ENCODE peak calls at places on chromosomes 11 and 22, in nine cellular contexts. P is ovary, W is transverse colon, X is H1, S is stomach, V is HepG2, E is SK-N-SH, I is K562, J is esophagus muscularis mucosa. A is an unnamed sample. For H3K36me3, the result is how much of the 10 kb centered on the place peaks cover.

GRCh38 chr11:69683764-69684333 is 8.7 kb upstream of the LTO1 start:
- DNase-seq in X (peak), J (no peak), P (no peak), E (no peak), W (peak), S (peak), I (peak), V (peak), A (no peak)

GRCh38 chr11:76800466-76801200 is 17.5 kb downstream of the TSKU start:
- DNase-seq in X (peak), E (no peak), I (no peak), V (no peak), W (no peak), J (peak), S (no peak), P (no peak), A (peak)

GRCh38 chr11:2518983-2519340 is 74.2 kb downstream of the KCNQ1 start:
- DNase-seq in E (no peak), P (no peak), I (no peak), X (peak), W (peak), S (peak), J (no peak), V (no peak), A (no peak)

GRCh38 chr11:27391336-27392015 is 28.5 kb upstream of the CCDC34 start:
- DNase-seq in W (no peak), I (peak), S (no peak), E (no peak), V (no peak), P (no peak), J (no peak), X (no peak), A (no peak)

GRCh38 chr11:75513250-75513649 is 12.5 kb downstream of the GDPD5 start:
- DNase-seq in E (no peak), J (no peak), P (no peak), W (no peak), S (no peak), I (no peak), X (no peak), V (no peak), A (no peak)

GRCh38 chr11:94142308-94143277 is 14.0 kb downstream of the PANX1 start:
- DNase-seq in S (no peak), I (peak), P (no peak), X (no peak), J (no peak), V (peak), E (no peak), W (no peak), A (no peak)

GRCh38 chr11:9859491-9860305 is 195.8 kb downstream of the SWAP70 start:
- DNase-seq in J (no peak), S (no peak), X (no peak), I (no peak), W (no peak), P (no peak), E (no peak), V (no peak), A (no peak)

GRCh38 chr11:111524056-111524455 is 9.5 kb downstream of the HOATZ start:
- DNase-seq in V (no peak), W (no peak), X (no peak), E (no peak), S (no peak), I (no peak), J (no peak), P (no peak), A (no peak)

GRCh38 chr22:32810241-32811133 is 9.0 kb downstream of the TIMP3 start:
- DNase-seq in E (no peak), I (no peak), P (no peak), J (no peak), W (no peak), S (no peak), X (no peak), V (no peak), A (no peak)

GRCh38 chr11:59918987-59919589 is 19.1 kb upstream of the OOSP1 start:
- DNase-seq in J (no peak), P (no peak), V (peak), E (peak), W (peak), X (peak), I (peak), S (peak), A (no peak)

GRCh38 chr11:103257360-103257759 is 148.1 kb downstream of the DYNC2H1 start:
- DNase-seq in S (no peak), X (no peak), V (peak), P (no peak), I (no peak), J (no peak), W (no peak), E (peak), A (no peak)

GRCh38 chr11:64880240-64881001 is 2.0 kb upstream of the EHD1 start:
- DNase-seq in W (no peak), P (no peak), I (no peak), S (no peak), J (no peak), X (no peak), E (no peak), V (no peak), A (peak)

GRCh38 chr22:42901790-42902508 is 44.9 kb upstream of the ARFGAP3 start:
- DNase-seq in X (no peak), S (no peak), E (no peak), I (no peak), V (no peak), W (no peak), J (no peak), P (no peak), A (no peak)

GRCh38 chr22:46866591-46866990 is 104.1 kb downstream of the TBC1D22A start:
- DNase-seq in X (no peak), J (no peak), S (no peak), V (no peak), P (no peak), I (no peak), W (no peak), E (no peak), A (no peak)
- H3K36me3 ChIP-seq in X (under half), J (under half), S (under half), V (under half), P (under half), I (under half), W (under half), E (under half), A (under half)

GRCh38 chr22:37098976-37099577 is 10.4 kb downstream of the TMPRSS6 start:
- DNase-seq in S (no peak), V (no peak), I (no peak), P (no peak), W (no peak), X (peak), E (no peak), J (no peak), A (no peak)
- TF ChIP-seq EP300 in S (no peak), V (no peak), I (no peak), P (no peak), W (no peak), X (no peak), E (no peak), J (no peak), A (no peak)

GRCh38 chr11:96260526-96260925 is 82.5 kb downstream of the MAML2 start:
- DNase-seq in J (no peak), V (no peak), W (no peak), X (no peak), S (no peak), I (no peak), P (no peak), E (no peak), A (no peak)
- H3K36me3 ChIP-seq in J (under half), V (under half), W (under half), X (under half), S (under half), I (under half), P (under half), E (under half), A (under half)

GRCh38 chr11:35583126-35583525 is 35.1 kb upstream of the FJX1 start:
- DNase-seq in S (no peak), V (no peak), E (no peak), J (no peak), W (no peak), X (no peak), P (no peak), I (no peak), A (no peak)

GRCh38 chr11:35584321-35584720 is 33.9 kb upstream of the FJX1 start:
- DNase-seq in V (no peak), P (no peak), I (no peak), X (no peak), E (no peak), S (no peak), W (no peak), J (no peak), A (no peak)

GRCh38 chr11:35586216-35586615 is 32.0 kb upstream of the FJX1 start:
- DNase-seq in V (no peak), S (no peak), J (no peak), X (no peak), W (no peak), I (no peak), P (no peak), E (no peak), A (no peak)

GRCh38 chr11:35583843-35584242 is 34.4 kb upstream of the FJX1 start:
- DNase-seq in E (no peak), W (no peak), X (no peak), S (no peak), J (no peak), I (no peak), V (no peak), P (no peak), A (no peak)

GRCh38 chr11:35585411-35585810 is 32.8 kb upstream of the FJX1 start:
- DNase-seq in J (no peak), P (no peak), E (no peak), I (no peak), W (no peak), V (no peak), S (no peak), X (no peak), A (no peak)
- TF ChIP-seq EP300 in J (no peak), P (no peak), E (no peak), I (no peak), W (no peak), V (no peak), S (no peak), X (no peak), A (no peak)

DNA sequence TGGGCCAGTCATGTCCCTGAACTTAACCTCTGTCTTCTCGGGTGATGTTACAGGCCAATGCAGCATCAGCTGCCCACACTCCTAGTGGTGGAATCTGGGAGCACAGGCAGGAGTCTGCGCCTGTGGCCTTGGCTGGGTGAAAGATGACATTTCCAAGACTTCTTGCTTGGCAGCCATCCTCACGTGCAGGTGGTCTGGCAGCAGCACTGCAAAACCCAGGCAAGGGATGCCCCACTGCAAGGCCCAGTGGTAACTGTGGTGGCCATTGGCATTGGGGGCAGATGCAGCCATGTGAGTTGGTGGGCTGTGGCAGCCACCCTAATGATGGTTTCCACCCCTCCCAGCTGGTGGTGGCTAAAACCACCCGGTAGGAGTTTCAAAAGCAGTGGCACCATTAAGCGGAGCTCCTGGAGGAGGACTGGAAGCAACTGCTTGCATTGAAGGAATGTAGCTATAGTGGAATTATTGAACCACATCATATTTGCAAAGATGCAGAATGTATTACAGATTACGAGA is 120.5 kb upstream of the TOP3B start:
- DNase-seq in X (peak), E (peak), I (peak), P (no peak), V (no peak), W (no peak), S (no peak), J (no peak), A (no peak)
- H3K36me3 ChIP-seq in X (under half), E (under half), I (under half), P (under half), V (under half), W (under half), S (under half), J (under half), A (under half)

DNA sequence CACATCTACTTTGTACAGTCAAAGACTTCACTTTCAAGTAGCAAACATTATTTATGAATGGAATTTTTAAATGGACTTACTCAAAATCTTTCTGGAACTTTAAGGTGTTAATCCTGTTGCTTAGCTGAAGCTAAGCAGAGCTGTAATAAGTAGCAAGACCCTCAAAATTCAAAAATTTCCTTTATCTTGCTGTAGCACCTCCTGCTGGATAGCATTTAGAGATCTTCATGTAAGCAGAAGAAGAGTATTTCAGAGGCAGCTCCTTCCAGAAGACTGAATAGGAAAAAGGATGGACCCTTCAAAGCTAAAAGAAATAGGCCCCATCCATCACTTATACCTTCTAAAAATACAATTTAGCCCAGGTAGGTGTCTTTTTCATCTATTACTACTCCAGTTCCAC is 3.4 kb downstream of the PHF21A start:
- DNase-seq in S (no peak), I (peak), J (no peak), V (no peak), P (no peak), W (no peak), E (no peak), X (no peak), A (no peak)
- TF ChIP-seq EP300 in S (no peak), I (no peak), J (no peak), V (no peak), P (no peak), W (no peak), E (no peak), X (no peak), A (no peak)

GRCh38 chr22:38069372-38070249 is 12.4 kb downstream of the PICK1 start:
- DNase-seq in X (no peak), J (no peak), P (peak), V (no peak), I (peak), E (peak), S (no peak), W (peak), A (no peak)

GRCh38 chr22:38067771-38068360 is 10.7 kb downstream of the PICK1 start:
- DNase-seq in J (no peak), P (no peak), E (peak), V (no peak), S (no peak), W (no peak), X (no peak), I (no peak), A (no peak)

GRCh38 chr22:38067028-38067415 is 9.8 kb downstream of the PICK1 start:
- DNase-seq in V (no peak), J (no peak), P (no peak), I (no peak), S (no peak), W (no peak), X (no peak), E (no peak), A (peak)

GRCh38 chr22:38070250-38070921 is 13.2 kb downstream of the PICK1 start:
- DNase-seq in E (peak), I (no peak), P (no peak), W (no peak), V (no peak), J (no peak), S (no peak), X (no peak), A (no peak)

DNA sequence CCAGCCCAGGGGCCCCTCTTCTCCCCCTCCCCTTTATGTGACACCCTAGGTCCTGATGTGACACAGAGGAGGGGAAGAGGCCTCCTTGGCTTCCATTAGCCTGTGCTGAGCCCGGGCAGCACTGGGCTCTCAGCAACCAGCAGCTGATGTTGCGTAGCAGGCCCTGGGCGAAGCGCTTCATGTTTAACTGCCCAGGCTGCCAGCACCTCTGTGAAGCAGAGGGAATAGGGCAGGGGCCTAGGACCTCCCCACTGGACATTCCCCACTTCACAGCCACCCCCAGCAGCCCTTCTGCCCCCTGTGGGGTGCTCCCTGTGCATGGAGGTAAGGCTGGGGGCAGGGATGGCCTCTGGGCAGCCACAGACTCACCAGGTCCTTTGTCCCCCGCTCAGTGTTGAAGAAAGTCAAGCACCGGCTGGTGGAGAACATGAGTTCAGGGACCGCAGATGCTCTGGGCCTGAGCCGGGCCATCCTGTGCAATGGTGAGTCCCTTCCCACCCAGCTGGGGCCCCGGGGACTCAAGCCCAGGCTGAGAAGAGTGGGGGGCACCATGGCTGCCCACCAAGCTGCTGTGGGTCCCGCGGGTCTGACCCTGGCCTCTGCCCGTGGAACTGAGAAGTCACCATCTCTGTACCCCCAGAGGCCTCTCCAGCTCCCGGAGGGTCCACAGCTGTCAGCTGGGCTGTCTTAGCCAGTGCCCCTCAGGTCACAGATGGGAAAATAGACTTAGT is 11.6 kb downstream of the PICK1 start:
- DNase-seq in E (no peak), P (no peak), V (no peak), S (no peak), W (no peak), I (no peak), J (no peak), X (no peak), A (no peak)
- H3K36me3 ChIP-seq in E (under half), P (under half), V (under half), S (half or more), W (under half), I (under half), J (half or more), X (under half), A (under half)

GRCh38 chr22:39148727-39149535 is 3.5 kb downstream of the CBX7 start:
- DNase-seq in E (peak), X (peak), W (peak), P (peak), V (no peak), J (no peak), S (peak), I (no peak), A (peak)
- TF ChIP-seq EP300 in E (no peak), X (no peak), W (no peak), P (no peak), V (no peak), J (no peak), S (no peak), I (no peak), A (peak)